ENCODE peak calls at places on chromosomes 2 and 18, in eight cellular contexts. One of them, this sample, is unnamed.

GRCh38 chr2:192313773-192314172 is 119.0 kb upstream of the TMEFF2 start:
- DNase-seq in GM12878: no peak
- DNase-seq in mammary epithelial cell: no peak
- DNase-seq in stomach: no peak
- DNase-seq in upper lobe of right lung: no peak
- DNase-seq in GM10248: no peak
- DNase-seq in CD8-positive, alpha-beta T cell: no peak
- DNase-seq in gastrocnemius medialis: no peak
- DNase-seq in this sample: no peak

GRCh38 chr2:16774980-16775963 is 109.6 kb upstream of the CYRIA start:
- DNase-seq in GM12878: no peak
- DNase-seq in mammary epithelial cell: no peak
- DNase-seq in stomach: no peak
- DNase-seq in upper lobe of right lung: no peak
- DNase-seq in GM10248: no peak
- DNase-seq in CD8-positive, alpha-beta T cell: no peak
- DNase-seq in gastrocnemius medialis: no peak
- DNase-seq in this sample: no peak

GRCh38 chr2:109032229-109032800 is 43.3 kb upstream of the EDAR start:
- DNase-seq in GM12878: no peak
- DNase-seq in mammary epithelial cell: no peak
- DNase-seq in stomach: no peak
- DNase-seq in upper lobe of right lung: no peak
- DNase-seq in GM10248: no peak
- DNase-seq in CD8-positive, alpha-beta T cell: peak
- DNase-seq in gastrocnemius medialis: no peak
- DNase-seq in this sample: no peak

GRCh38 chr2:31414601-31415241 is at the start of gene XDH:
- DNase-seq in GM12878: no peak
- DNase-seq in mammary epithelial cell: peak
- DNase-seq in stomach: peak
- DNase-seq in upper lobe of right lung: no peak
- DNase-seq in GM10248: no peak
- DNase-seq in CD8-positive, alpha-beta T cell: no peak
- DNase-seq in gastrocnemius medialis: no peak
- DNase-seq in this sample: no peak

GRCh38 chr18:45792551-45793294 is 32.8 kb upstream of the SIGLEC15 start:
- DNase-seq in GM12878: no peak
- DNase-seq in mammary epithelial cell: no peak
- DNase-seq in stomach: no peak
- DNase-seq in upper lobe of right lung: no peak
- DNase-seq in GM10248: no peak
- DNase-seq in CD8-positive, alpha-beta T cell: no peak
- DNase-seq in gastrocnemius medialis: no peak
- DNase-seq in this sample: no peak

GRCh38 chr18:31596081-31596872 is 4.6 kb downstream of the TTR start:
- DNase-seq in GM12878: no peak
- DNase-seq in mammary epithelial cell: no peak
- DNase-seq in stomach: no peak
- DNase-seq in upper lobe of right lung: no peak
- DNase-seq in GM10248: no peak
- DNase-seq in CD8-positive, alpha-beta T cell: no peak
- DNase-seq in gastrocnemius medialis: no peak
- DNase-seq in this sample: peak

GRCh38 chr2:108805032-108805431 is 18.5 kb downstream of the CCDC138 start:
- DNase-seq in GM12878: no peak
- DNase-seq in mammary epithelial cell: no peak
- DNase-seq in stomach: no peak
- DNase-seq in upper lobe of right lung: no peak
- DNase-seq in GM10248: no peak
- DNase-seq in CD8-positive, alpha-beta T cell: no peak
- DNase-seq in gastrocnemius medialis: no peak
- DNase-seq in this sample: no peak

GRCh38 chr2:14756981-14757657 is 124.6 kb downstream of the LRATD1 start:
- DNase-seq in GM12878: no peak
- DNase-seq in mammary epithelial cell: peak
- DNase-seq in stomach: no peak
- DNase-seq in upper lobe of right lung: no peak
- DNase-seq in GM10248: no peak
- DNase-seq in CD8-positive, alpha-beta T cell: no peak
- DNase-seq in gastrocnemius medialis: peak
- DNase-seq in this sample: peak

GRCh38 chr2:109499549-109499948 is 114.2 kb downstream of the SEPTIN10 start:
- DNase-seq in GM12878: no peak
- DNase-seq in mammary epithelial cell: no peak
- DNase-seq in stomach: peak
- DNase-seq in upper lobe of right lung: no peak
- DNase-seq in GM10248: no peak
- DNase-seq in CD8-positive, alpha-beta T cell: no peak
- DNase-seq in gastrocnemius medialis: no peak
- DNase-seq in this sample: no peak

GRCh38 chr2:65156041-65156440 is 26.1 kb upstream of the RAB1A start:
- DNase-seq in GM12878: no peak
- DNase-seq in mammary epithelial cell: no peak
- DNase-seq in stomach: no peak
- DNase-seq in upper lobe of right lung: no peak
- DNase-seq in GM10248: no peak
- DNase-seq in CD8-positive, alpha-beta T cell: no peak
- DNase-seq in gastrocnemius medialis: no peak
- DNase-seq in this sample: no peak
- TF ChIP-seq CTCF in GM12878: no peak
- TF ChIP-seq CTCF in mammary epithelial cell: no peak
- TF ChIP-seq CTCF in stomach: no peak
- TF ChIP-seq CTCF in upper lobe of right lung: no peak
- TF ChIP-seq CTCF in GM10248: no peak
- TF ChIP-seq CTCF in CD8-positive, alpha-beta T cell: no peak
- TF ChIP-seq CTCF in gastrocnemius medialis: no peak
- TF ChIP-seq CTCF in this sample: no peak

DNA sequence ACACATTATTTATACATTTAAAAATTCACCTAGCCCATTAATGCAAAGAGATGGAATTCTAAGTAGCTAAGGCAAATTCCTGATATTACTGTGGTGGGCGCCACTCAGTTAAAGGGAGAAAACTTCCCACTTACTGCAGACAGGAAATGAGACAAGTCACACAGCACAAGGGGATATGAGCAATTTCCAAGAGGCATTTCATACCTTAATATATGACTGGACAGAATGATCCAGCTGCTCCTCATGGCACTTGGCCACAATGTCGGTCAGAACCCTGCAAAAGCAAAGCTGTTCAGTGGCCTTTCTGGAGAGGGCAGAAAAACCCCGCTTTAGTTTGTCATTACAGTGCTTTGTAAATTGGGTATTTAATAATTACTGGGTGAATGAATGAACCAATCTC is 121.4 kb upstream of the CCDC195 start:
- DNase-seq in GM12878: no peak
- DNase-seq in mammary epithelial cell: peak
- DNase-seq in stomach: no peak
- DNase-seq in upper lobe of right lung: no peak
- DNase-seq in GM10248: no peak
- DNase-seq in CD8-positive, alpha-beta T cell: no peak
- DNase-seq in gastrocnemius medialis: no peak
- DNase-seq in this sample: peak
- TF ChIP-seq CTCF in GM12878: no peak
- TF ChIP-seq CTCF in mammary epithelial cell: no peak
- TF ChIP-seq CTCF in stomach: no peak
- TF ChIP-seq CTCF in upper lobe of right lung: no peak
- TF ChIP-seq CTCF in GM10248: no peak
- TF ChIP-seq CTCF in CD8-positive, alpha-beta T cell: no peak
- TF ChIP-seq CTCF in gastrocnemius medialis: no peak
- TF ChIP-seq CTCF in this sample: peak

GRCh38 chr2:155377178-155377780 is 678.8 kb downstream of the KCNJ3 start:
- DNase-seq in GM12878: no peak
- DNase-seq in mammary epithelial cell: peak
- DNase-seq in stomach: no peak
- DNase-seq in upper lobe of right lung: no peak
- DNase-seq in GM10248: no peak
- DNase-seq in CD8-positive, alpha-beta T cell: no peak
- DNase-seq in gastrocnemius medialis: no peak
- DNase-seq in this sample: peak
- TF ChIP-seq CTCF in GM12878: peak
- TF ChIP-seq CTCF in mammary epithelial cell: peak
- TF ChIP-seq CTCF in stomach: peak
- TF ChIP-seq CTCF in upper lobe of right lung: peak
- TF ChIP-seq CTCF in GM10248: peak
- TF ChIP-seq CTCF in CD8-positive, alpha-beta T cell: no peak
- TF ChIP-seq CTCF in gastrocnemius medialis: no peak
- TF ChIP-seq CTCF in this sample: peak

GRCh38 chr2:9336209-9336533 is 87.2 kb downstream of the ITGB1BP1 start:
- DNase-seq in GM12878: peak
- DNase-seq in mammary epithelial cell: no peak
- DNase-seq in stomach: no peak
- DNase-seq in upper lobe of right lung: no peak
- DNase-seq in GM10248: peak
- DNase-seq in CD8-positive, alpha-beta T cell: no peak
- DNase-seq in gastrocnemius medialis: no peak
- DNase-seq in this sample: no peak
- TF ChIP-seq CTCF in GM12878: no peak
- TF ChIP-seq CTCF in mammary epithelial cell: no peak
- TF ChIP-seq CTCF in stomach: no peak
- TF ChIP-seq CTCF in upper lobe of right lung: no peak
- TF ChIP-seq CTCF in GM10248: no peak
- TF ChIP-seq CTCF in CD8-positive, alpha-beta T cell: no peak
- TF ChIP-seq CTCF in gastrocnemius medialis: no peak
- TF ChIP-seq CTCF in this sample: no peak

DNA sequence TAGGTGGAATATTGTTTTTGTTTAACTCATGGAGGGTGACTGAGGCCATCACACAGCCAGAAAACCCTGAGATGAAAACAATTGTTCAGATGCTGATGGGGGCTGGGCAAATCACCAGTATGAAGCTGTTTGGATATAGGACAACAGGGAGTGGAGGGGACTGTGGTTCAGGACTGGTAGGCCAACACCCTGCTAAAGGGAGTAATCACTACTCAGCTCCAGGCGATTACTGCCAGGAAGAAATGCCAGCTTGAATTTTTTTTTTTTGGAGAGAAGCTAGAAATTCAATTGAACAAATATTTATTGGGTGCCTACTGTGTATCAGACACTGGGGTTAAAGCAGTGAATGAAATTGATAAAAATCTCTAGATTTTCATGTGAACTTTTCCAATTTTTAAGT is 37.4 kb downstream of the TNP1 start:
- DNase-seq in GM12878: no peak
- DNase-seq in mammary epithelial cell: no peak
- DNase-seq in stomach: no peak
- DNase-seq in upper lobe of right lung: no peak
- DNase-seq in GM10248: no peak
- DNase-seq in CD8-positive, alpha-beta T cell: no peak
- DNase-seq in gastrocnemius medialis: no peak
- DNase-seq in this sample: no peak
- TF ChIP-seq CTCF in GM12878: no peak
- TF ChIP-seq CTCF in mammary epithelial cell: no peak
- TF ChIP-seq CTCF in stomach: no peak
- TF ChIP-seq CTCF in upper lobe of right lung: no peak
- TF ChIP-seq CTCF in GM10248: no peak
- TF ChIP-seq CTCF in CD8-positive, alpha-beta T cell: no peak
- TF ChIP-seq CTCF in gastrocnemius medialis: no peak
- TF ChIP-seq CTCF in this sample: no peak

GRCh38 chr2:24359701-24360049 is 661 bp downstream of the ITSN2 start:
- DNase-seq in GM12878: no peak
- DNase-seq in mammary epithelial cell: peak
- DNase-seq in stomach: peak
- DNase-seq in upper lobe of right lung: peak
- DNase-seq in GM10248: no peak
- DNase-seq in CD8-positive, alpha-beta T cell: peak
- DNase-seq in gastrocnemius medialis: peak
- DNase-seq in this sample: peak

GRCh38 chr2:24360050-24360962 is at the start of gene ITSN2:
- DNase-seq in GM12878: peak
- DNase-seq in mammary epithelial cell: peak
- DNase-seq in stomach: peak
- DNase-seq in upper lobe of right lung: peak
- DNase-seq in GM10248: peak
- DNase-seq in CD8-positive, alpha-beta T cell: peak
- DNase-seq in gastrocnemius medialis: peak
- DNase-seq in this sample: peak

GRCh38 chr2:24360963-24361330 is 611 bp upstream of the ITSN2 start:
- DNase-seq in GM12878: no peak
- DNase-seq in mammary epithelial cell: no peak
- DNase-seq in stomach: no peak
- DNase-seq in upper lobe of right lung: no peak
- DNase-seq in GM10248: no peak
- DNase-seq in CD8-positive, alpha-beta T cell: no peak
- DNase-seq in gastrocnemius medialis: no peak
- DNase-seq in this sample: no peak

GRCh38 chr2:24363306-24363705 is 3.0 kb upstream of the ITSN2 start:
- DNase-seq in GM12878: no peak
- DNase-seq in mammary epithelial cell: no peak
- DNase-seq in stomach: no peak
- DNase-seq in upper lobe of right lung: no peak
- DNase-seq in GM10248: no peak
- DNase-seq in CD8-positive, alpha-beta T cell: no peak
- DNase-seq in gastrocnemius medialis: no peak
- DNase-seq in this sample: no peak

DNA sequence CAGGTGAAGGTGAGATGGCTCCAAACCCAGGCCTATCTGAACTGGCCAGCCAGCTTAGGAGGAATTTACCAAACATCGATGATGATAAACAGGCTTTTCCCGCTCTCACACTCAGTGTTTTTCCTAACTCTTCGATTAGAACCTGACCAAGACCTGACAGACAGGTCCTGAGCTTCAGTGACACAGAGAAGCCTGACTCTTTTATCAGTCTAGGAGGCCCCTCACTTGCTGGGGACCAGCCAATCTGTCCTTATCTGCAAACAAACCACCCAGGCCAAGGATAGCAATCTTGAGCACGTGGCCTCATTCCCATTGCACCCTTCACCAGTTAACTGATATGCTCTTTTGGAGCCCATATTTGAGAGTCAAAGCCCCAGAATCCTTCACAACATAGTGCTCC is 1.9 kb upstream of the ITSN2 start:
- DNase-seq in GM12878: no peak
- DNase-seq in mammary epithelial cell: no peak
- DNase-seq in stomach: no peak
- DNase-seq in upper lobe of right lung: no peak
- DNase-seq in GM10248: no peak
- DNase-seq in CD8-positive, alpha-beta T cell: no peak
- DNase-seq in gastrocnemius medialis: no peak
- DNase-seq in this sample: no peak
- TF ChIP-seq CTCF in GM12878: no peak
- TF ChIP-seq CTCF in mammary epithelial cell: no peak
- TF ChIP-seq CTCF in stomach: no peak
- TF ChIP-seq CTCF in upper lobe of right lung: no peak
- TF ChIP-seq CTCF in GM10248: no peak
- TF ChIP-seq CTCF in CD8-positive, alpha-beta T cell: no peak
- TF ChIP-seq CTCF in gastrocnemius medialis: no peak
- TF ChIP-seq CTCF in this sample: no peak